ENCODE peak calls at places on chromosomes 4 and X, in seven cellular contexts. X is spleen, C is vagina, A is fibroblast of pulmonary artery, U is fibroblast of lung, G is nephron progenitor cell, T is mammary epithelial cell. E is an unnamed sample.

GRCh38 chr4:161696957-161697356 is 466.8 kb downstream of the FSTL5 start:
- DNase-seq in A (no peak), U (peak), T (no peak), C (no peak), X (no peak), G (no peak), E (peak)

GRCh38 chr4:169664615-169665014 is 44.2 kb downstream of the CLCN3 start:
- DNase-seq in C (no peak), A (no peak), T (no peak), G (no peak), X (no peak), U (peak), E (no peak)

GRCh38 chr4:31045724-31046318 is 325.7 kb downstream of the PCDH7 start:
- DNase-seq in X (no peak), A (peak), T (peak), G (peak), U (peak), C (no peak), E (peak)

GRCh38 chrX:153984351-153985178 is 12.0 kb downstream of the TMEM187 start:
- DNase-seq in U (no peak), X (peak), G (no peak), A (no peak), C (no peak), T (no peak), E (no peak)

GRCh38 chr4:188162698-188163097 is 23.5 kb downstream of the TRIML1 start:
- DNase-seq in G (no peak), T (no peak), C (no peak), X (no peak), U (no peak), A (no peak), E (no peak)

GRCh38 chrX:154097003-154097596 is 417 bp downstream of the MECP2 start:
- DNase-seq in T (peak), U (peak), C (no peak), A (peak), G (peak), X (peak), E (peak)

GRCh38 chrX:70452143-70452733 is 7.6 kb downstream of the DLG3 start:
- DNase-seq in X (peak), T (no peak), U (peak), A (peak), C (no peak), G (peak), E (peak)

GRCh38 chr4:184588893-184589292 is 60.4 kb downstream of the CASP3 start:
- DNase-seq in G (no peak), X (no peak), U (peak), T (no peak), C (no peak), A (no peak), E (no peak)

GRCh38 chrX:18194688-18195087 is 26.0 kb downstream of the BEND2 start:
- DNase-seq in A (no peak), U (no peak), G (no peak), T (no peak), C (no peak), X (no peak), E (no peak)

GRCh38 chrX:82087699-82088098 is 885.8 kb downstream of the SH3BGRL start:
- DNase-seq in T (no peak), U (no peak), X (no peak), C (no peak), A (no peak), G (no peak), E (no peak)

GRCh38 chr4:129323630-129324029 is 227.7 kb downstream of the C4orf33 start:
- DNase-seq in A (no peak), T (no peak), X (no peak), C (no peak), G (no peak), U (no peak), E (no peak)

GRCh38 chrX:10949541-10949940 is 161.6 kb upstream of the HCCS start:
- DNase-seq in C (no peak), A (no peak), G (no peak), T (no peak), U (no peak), X (no peak), E (no peak)

GRCh38 chr4:98838977-98839618 is 89.8 kb downstream of the EIF4E start:
- DNase-seq in C (no peak), T (peak), G (peak), U (peak), A (peak), X (no peak), E (no peak)

GRCh38 chr4:62644372-62644771 is 1444.2 kb downstream of the ADGRL3 start:
- DNase-seq in T (peak), A (peak), G (peak), C (no peak), U (peak), X (no peak), E (peak)
- TF ChIP-seq CTCF in T (peak), A (peak), G (peak), C (no peak), U (peak), X (no peak), E (peak)

GRCh38 chr4:94961420-94961819 is 203.7 kb downstream of the BMPR1B start:
- DNase-seq in X (no peak), G (no peak), U (no peak), C (no peak), T (no peak), A (peak), E (no peak)

GRCh38 chr4:94957030-94957429 is 199.3 kb downstream of the BMPR1B start:
- DNase-seq in A (no peak), C (no peak), T (no peak), X (no peak), G (peak), U (no peak), E (peak)

GRCh38 chr4:94960703-94961102 is 202.9 kb downstream of the BMPR1B start:
- DNase-seq in C (no peak), U (no peak), X (no peak), A (peak), G (no peak), T (no peak), E (no peak)

GRCh38 chr4:94962484-94962883 is 204.7 kb downstream of the BMPR1B start:
- DNase-seq in A (no peak), U (no peak), X (no peak), T (no peak), C (no peak), G (no peak), E (no peak)
- TF ChIP-seq CTCF in A (no peak), U (no peak), X (no peak), T (no peak), C (no peak), G (no peak), E (no peak)

DNA sequence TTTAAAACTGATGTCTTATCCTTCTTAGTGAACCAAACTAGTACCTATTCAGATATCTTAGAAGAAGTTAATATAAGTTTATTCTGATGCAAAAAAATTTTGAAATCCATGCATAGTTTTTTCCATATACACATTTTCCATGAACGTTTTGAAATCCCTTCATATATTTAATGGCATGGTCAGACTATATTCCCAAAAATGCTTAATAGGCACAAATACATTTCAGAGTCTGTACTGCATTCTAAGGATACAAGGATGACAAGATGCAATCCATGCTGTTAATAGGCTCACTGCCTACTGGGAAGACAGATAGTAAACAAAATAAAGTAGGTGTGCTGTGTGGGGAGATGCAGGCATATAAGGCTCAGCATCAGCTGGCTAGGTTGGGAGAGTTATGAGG is 33.2 kb downstream of the PROM1 start:
- DNase-seq in X (no peak), T (no peak), C (no peak), G (no peak), U (no peak), A (no peak), E (no peak)
- TF ChIP-seq CTCF in X (no peak), T (no peak), C (no peak), G (no peak), U (no peak), A (no peak), E (no peak)

DNA sequence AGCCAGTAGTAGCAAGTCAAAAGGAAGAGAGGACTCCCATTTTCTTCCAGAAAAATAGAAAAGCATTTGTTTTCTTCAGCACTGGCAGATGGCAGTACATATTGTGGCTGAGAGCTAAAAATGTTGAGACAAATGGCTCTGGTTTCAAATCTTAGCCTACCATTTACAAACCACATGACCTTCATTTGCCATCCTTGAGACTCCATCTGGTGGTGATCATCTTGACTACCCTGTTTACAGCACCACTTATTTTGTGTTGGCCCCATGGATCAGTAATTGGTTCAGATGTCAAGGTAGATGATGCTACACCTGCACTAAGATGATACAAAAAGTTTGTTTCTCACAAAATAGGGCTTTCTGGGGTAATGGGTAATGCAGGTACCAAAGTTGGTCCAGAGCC is 951.8 kb upstream of the IGFBP7 start:
- DNase-seq in X (no peak), T (no peak), A (no peak), U (no peak), G (no peak), C (no peak), E (no peak)
- TF ChIP-seq CTCF in X (no peak), T (no peak), A (no peak), U (no peak), G (no peak), C (no peak), E (peak)

GRCh38 chr4:121863787-121864186 is 6.5 kb downstream of the BBS7 start:
- DNase-seq in A (no peak), C (no peak), U (no peak), X (no peak), G (peak), T (no peak), E (peak)
- TF ChIP-seq CTCF in A (no peak), C (no peak), U (no peak), X (no peak), G (no peak), T (no peak), E (no peak)

GRCh38 chrX:121307441-121307840 is 260.0 kb downstream of the GLUD2 start:
- DNase-seq in A (no peak), X (no peak), T (no peak), U (peak), G (no peak), C (no peak), E (no peak)

GRCh38 chrX:121310820-121311219 is 263.4 kb downstream of the GLUD2 start:
- DNase-seq in C (no peak), U (no peak), A (no peak), X (no peak), T (no peak), G (no peak), E (no peak)

GRCh38 chrX:121308276-121308805 is 260.9 kb downstream of the GLUD2 start:
- DNase-seq in G (peak), U (peak), C (no peak), A (peak), X (no peak), T (peak), E (peak)
- TF ChIP-seq CTCF in G (peak), U (no peak), C (no peak), A (peak), X (no peak), T (peak), E (peak)

DNA sequence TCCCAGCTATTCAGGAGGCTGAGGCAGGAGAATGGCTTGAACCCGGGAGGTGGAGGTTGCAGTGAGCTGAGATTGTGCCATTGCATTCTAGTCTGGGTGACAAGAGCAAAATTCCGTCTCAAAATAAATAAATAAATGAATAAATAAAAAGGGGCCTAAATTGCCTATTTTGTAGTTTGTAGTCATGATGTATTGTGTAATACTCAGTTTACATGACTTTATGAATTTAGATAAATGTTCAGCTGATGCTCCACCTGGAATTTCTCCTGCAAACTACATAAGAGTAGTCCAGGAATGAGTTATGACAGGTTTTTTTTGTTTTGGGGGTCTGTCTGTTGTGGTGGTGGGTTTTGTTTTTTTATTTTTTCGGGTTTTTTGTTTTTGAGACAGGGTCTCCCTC is 31.1 kb downstream of the RBMX start:
- DNase-seq in T (no peak), X (no peak), A (no peak), G (no peak), C (no peak), U (no peak), E (no peak)
- TF ChIP-seq CTCF in T (no peak), X (no peak), A (no peak), G (no peak), C (no peak), U (no peak), E (no peak)

DNA sequence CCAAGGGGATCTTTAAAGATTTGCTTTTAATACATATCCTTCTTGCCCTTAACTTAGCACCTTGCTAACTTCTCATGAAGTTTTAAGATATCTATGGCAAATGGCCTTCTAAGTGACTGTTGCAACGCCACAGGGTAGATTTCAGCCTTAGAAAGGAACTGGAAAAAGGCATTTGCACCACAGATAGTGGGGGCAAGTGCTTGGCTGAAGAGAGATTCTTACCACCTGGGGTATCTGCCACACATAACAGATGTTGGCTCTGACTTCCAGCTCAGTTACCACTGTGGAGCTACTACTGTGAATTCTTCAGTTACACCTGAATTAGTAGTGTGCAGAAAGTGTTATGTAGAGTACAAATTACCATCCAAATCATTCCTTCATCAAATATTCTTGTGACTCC is 302.6 kb downstream of the PPP3CA start:
- DNase-seq in U (no peak), G (no peak), X (no peak), A (no peak), C (no peak), T (no peak), E (no peak)
- TF ChIP-seq CTCF in U (no peak), G (no peak), X (no peak), A (no peak), C (no peak), T (no peak), E (no peak)

GRCh38 chrX:46941341-46941740 is 29.1 kb downstream of the JADE3 start:
- DNase-seq in U (peak), A (no peak), C (no peak), G (no peak), T (no peak), X (no peak), E (no peak)
- TF ChIP-seq CTCF in U (no peak), A (no peak), C (no peak), G (no peak), T (no peak), X (no peak), E (no peak)

GRCh38 chr4:20311863-20312262 is 60.2 kb downstream of the SLIT2 start:
- DNase-seq in X (no peak), T (no peak), A (no peak), G (no peak), C (no peak), U (peak), E (no peak)

GRCh38 chr4:20301161-20301560 is 49.5 kb downstream of the SLIT2 start:
- DNase-seq in T (no peak), A (no peak), U (no peak), X (no peak), G (no peak), C (no peak), E (no peak)

GRCh38 chr4:20305976-20306375 is 54.3 kb downstream of the SLIT2 start:
- DNase-seq in G (no peak), A (peak), C (no peak), X (no peak), T (no peak), U (no peak), E (no peak)
- TF ChIP-seq CTCF in G (no peak), A (peak), C (no peak), X (no peak), T (no peak), U (peak), E (no peak)

E was measured in endodermal cell.